ENCODE peak calls at places on chromosomes 5 and 9, in four cellular contexts. M is HCT116, R is HepG2, C is GM12878. Z is an unnamed sample.
A peak's percentile ranks its signal among the peaks of the same experiment; 100 is the strongest.

GRCh38 chr9:77417570-77417969 is 230.6 kb downstream of the GNA14 start:
- DNase-seq in M (no peak), R (no peak), C (no peak), Z (no peak)

GRCh38 chr5:39608024-39608423 is 183.2 kb upstream of the DAB2 start:
- DNase-seq in M (no peak), R (no peak), C (no peak), Z (no peak)

GRCh38 chr5:5291357-5291756 is 131.1 kb upstream of the ICE1 start:
- DNase-seq in M (no peak), R (no peak), C (no peak), Z (no peak)

GRCh38 chr5:178784391-178784790 is 53.9 kb upstream of the ZNF354A start:
- DNase-seq in M (no peak), R (no peak), C (no peak), Z (no peak)

GRCh38 chr9:134895849-134896833 is 15.5 kb downstream of the FCN2 start:
- DNase-seq in M (peak; percentile 69), R (no peak), C (no peak), Z (no peak)

GRCh38 chr5:174553556-174553955 is 170.8 kb upstream of the MSX2 start:
- DNase-seq in M (no peak), R (no peak), C (no peak), Z (no peak)

GRCh38 chr5:123670981-123671557 is 159.1 kb downstream of the CSNK1G3 start:
- DNase-seq in M (peak; percentile 34), R (peak; percentile 34), C (no peak), Z (peak; percentile 63)

GRCh38 chr9:131954299-131954698 is 125.4 kb downstream of the MED27 start:
- DNase-seq in M (peak; percentile 3), R (no peak), C (no peak), Z (peak; percentile 72)

GRCh38 chr5:66142417-66142816 is 1.7 kb upstream of the SREK1 start:
- DNase-seq in M (no peak), R (no peak), C (no peak), Z (no peak)

GRCh38 chr9:91992636-91993035 is 42.6 kb upstream of the ROR2 start:
- DNase-seq in M (no peak), R (no peak), C (no peak), Z (no peak)

GRCh38 chr5:142208777-142209312 is 100.3 kb downstream of the NDFIP1 start:
- DNase-seq in M (no peak), R (no peak), C (no peak), Z (no peak)

GRCh38 chr9:131743501-131743900 is 3.6 kb upstream of the RAPGEF1 start:
- DNase-seq in M (no peak), R (no peak), C (no peak), Z (no peak)

DNA sequence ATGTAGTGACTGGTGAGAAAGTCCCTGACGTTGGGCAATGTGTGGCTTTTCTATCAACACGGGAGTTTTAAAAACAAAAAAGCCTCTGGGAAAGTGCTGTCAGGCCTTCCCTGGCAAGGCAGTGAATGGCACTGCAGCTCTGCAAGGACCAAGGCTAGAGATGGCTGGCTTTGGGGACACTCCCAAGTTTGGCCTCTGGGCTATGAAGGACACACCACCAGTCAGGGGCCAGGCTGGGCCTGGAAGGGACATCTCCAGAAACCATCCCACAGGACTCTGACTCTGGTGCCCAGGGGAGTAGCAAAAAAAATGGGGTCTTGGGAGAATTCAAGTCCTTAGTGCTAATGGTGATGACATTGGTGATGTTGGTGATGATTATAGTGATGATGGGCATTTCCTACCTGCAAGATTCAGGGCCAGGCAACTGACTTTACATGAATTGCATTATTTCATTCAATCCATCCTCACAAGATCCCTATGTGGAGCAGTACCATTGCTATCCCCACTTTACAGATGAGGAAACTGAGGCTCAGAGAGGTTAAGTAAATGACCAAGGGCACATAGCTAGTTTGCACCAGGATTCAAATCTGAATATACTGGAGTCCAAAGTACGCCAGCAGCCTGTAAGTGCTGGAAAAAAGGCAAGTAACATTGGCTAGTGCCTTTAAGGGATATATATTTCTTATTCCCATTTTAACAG is 2.6 kb upstream of the PPARGC1B start:
- DNase-seq in M (no peak), R (no peak), C (no peak), Z (no peak)
- TF ChIP-seq JUND in M (no peak), R (no peak), C (no peak), Z (no peak)

DNA sequence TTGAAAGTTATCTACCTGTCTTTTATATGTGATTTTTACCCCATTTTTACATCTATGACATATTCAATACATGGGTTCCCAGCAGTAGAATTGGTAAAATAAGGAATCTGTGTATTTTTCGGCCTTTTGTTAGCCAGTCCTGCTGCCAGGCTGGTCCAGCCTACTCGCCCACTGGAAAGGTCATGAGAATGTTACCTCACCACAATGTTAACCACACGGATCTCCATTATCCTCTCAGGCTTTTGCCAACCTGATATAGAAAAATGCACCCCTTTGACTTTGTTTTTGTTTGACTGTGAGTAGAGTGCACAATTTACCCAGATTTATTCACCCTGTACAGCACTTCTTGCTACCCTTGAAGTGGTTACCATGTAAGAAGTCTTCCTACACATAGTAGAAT is 167.2 kb downstream of the CTNND2 start:
- DNase-seq in M (no peak), R (no peak), C (no peak), Z (no peak)
- TF ChIP-seq JUND in M (no peak), R (no peak), C (no peak), Z (no peak)

DNA sequence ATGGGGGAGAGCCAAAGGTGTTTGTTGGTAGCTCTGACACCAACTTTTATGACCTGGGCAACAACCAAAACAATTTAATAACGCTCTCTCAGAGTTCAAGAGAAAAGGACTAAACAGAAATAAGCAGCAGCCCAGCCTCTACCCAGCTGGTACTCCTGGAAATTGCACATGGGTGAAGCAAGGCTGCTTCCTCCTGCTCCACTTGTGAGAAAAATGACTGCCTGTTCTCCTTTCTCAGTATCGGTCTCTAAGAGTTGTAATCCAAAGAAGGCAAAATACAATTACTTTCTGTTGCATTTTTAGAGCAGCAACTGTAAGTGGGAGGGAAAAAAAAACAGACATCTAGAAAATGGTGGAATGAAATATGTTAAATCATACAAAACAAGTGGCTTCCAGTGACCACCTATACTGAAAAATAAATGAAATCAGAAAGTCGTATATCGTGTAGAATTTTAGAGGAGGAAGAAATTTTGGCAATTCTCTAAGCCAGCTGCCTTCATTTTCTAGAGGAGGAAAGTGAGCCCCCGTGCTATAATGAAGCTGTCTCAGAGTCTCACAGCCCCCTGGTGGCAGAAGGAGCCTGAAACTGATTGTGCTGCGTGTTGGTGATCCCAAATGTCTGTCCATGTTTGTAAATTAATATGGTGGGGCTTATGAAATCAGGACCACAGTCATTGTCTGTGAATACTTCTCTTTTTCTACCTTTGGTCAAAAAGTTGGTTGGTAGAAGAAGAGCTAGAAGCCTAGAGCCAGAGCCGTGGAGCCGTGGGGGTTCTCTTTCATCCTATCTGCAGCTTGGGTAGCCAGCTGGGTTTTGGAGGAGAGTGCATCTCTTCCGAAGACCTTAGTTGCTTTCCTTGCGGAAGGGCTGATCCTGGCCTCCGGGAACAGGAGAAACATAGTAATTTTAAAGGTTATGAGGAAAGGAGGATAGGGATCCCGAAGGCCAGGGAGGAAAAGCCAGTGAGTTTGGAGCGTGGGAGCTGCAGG is 139.9 kb downstream of the PIP5K1B start:
- DNase-seq in M (peak; percentile 16), R (peak; percentile 25), C (no peak), Z (peak; percentile 5)
- TF ChIP-seq JUND in M (no peak), R (no peak), C (no peak), Z (no peak)

DNA sequence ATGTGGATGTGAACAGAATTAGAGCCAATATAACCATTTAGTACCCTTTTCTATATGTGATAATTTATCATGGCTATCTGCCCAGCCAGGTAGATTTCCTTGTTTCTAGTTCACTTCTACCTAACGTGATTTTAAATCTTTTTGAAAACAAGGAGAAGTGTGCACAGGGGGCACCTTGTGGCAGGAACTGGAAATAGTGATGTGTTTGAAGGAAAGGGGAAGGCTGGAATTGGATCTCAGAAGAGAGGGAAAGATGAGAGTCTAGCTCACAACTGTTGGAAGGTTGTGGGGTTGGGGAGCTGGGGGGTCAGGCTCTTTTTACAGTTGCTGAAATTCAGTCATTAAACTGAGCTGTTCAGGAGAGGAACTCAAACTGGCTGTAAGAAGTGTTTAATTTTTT is 219.5 kb downstream of the KCTD16 start:
- DNase-seq in M (no peak), R (peak; percentile 3), C (no peak), Z (no peak)
- TF ChIP-seq JUND in M (no peak), R (no peak), C (no peak), Z (no peak)

Z was measured in T47D.